ENCODE peak calls at places on chromosomes 7 and 10, in seven cellular contexts. C, Z, K, Y, G, P and R are unnamed samples.

GRCh38 chr7:88239852-88240251 is 20.0 kb upstream of the SRI start:
- DNase-seq in C (no peak), Z (no peak), K (no peak), Y (no peak), G (no peak), P (no peak), R (no peak)

GRCh38 chr7:128941323-128941890 is 3.7 kb downstream of the IRF5 start:
- DNase-seq in C (no peak), Z (no peak), K (no peak), Y (no peak), G (no peak), P (no peak), R (no peak)

GRCh38 chr10:61733358-61733940 is 70.7 kb downstream of the CABCOCO1 start:
- DNase-seq in C (peak; percentile 76), Z (no peak), K (no peak), Y (peak; percentile 7), G (no peak), P (peak; percentile 25), R (peak; percentile 76)

GRCh38 chr10:133099571-133099970 is 11.8 kb downstream of the ADGRA1 start:
- DNase-seq in C (no peak), Z (no peak), K (no peak), Y (no peak), G (no peak), P (no peak), R (no peak)

GRCh38 chr7:128361463-128362441 is at the start of gene PRRT4:
- DNase-seq in C (peak; percentile 53), Z (peak; percentile 65), K (no peak), Y (peak; percentile 76), G (peak; percentile 50), P (peak; percentile 69), R (peak; percentile 72)

GRCh38 chr7:138661236-138661635 is 39.9 kb downstream of the SVOPL start:
- DNase-seq in C (no peak), Z (no peak), K (no peak), Y (no peak), G (no peak), P (no peak), R (no peak)

GRCh38 chr7:214410-215212 is 22.2 kb downstream of the FAM20C start:
- DNase-seq in C (peak; percentile 71), Z (no peak), K (no peak), Y (no peak), G (peak; percentile 56), P (no peak), R (no peak)

GRCh38 chr7:123864438-123864837 is 19.5 kb downstream of the HYAL4 start:
- DNase-seq in C (no peak), Z (no peak), K (no peak), Y (no peak), G (no peak), P (no peak), R (no peak)

GRCh38 chr7:85695041-85695990 is 508.5 kb upstream of the SEMA3D start:
- DNase-seq in C (peak; percentile 70), Z (no peak), K (no peak), Y (no peak), G (no peak), P (no peak), R (no peak)

GRCh38 chr10:122419890-122420623 is 34.4 kb upstream of the ARMS2 start:
- DNase-seq in C (peak; percentile 93), Z (no peak), K (no peak), Y (no peak), G (no peak), P (no peak), R (no peak)

GRCh38 chr10:103936022-103936421 is 18.0 kb upstream of the STN1 start:
- DNase-seq in C (no peak), Z (no peak), K (no peak), Y (no peak), G (no peak), P (no peak), R (no peak)

GRCh38 chr10:60621018-60621417 is 157.3 kb upstream of the CDK1 start:
- DNase-seq in C (no peak), Z (no peak), K (no peak), Y (no peak), G (no peak), P (no peak), R (no peak)